ENCODE peak calls at places on chromosomes 5 and 9, in nine cellular contexts. O is adrenal gland, I is GM13977, T is prostate gland, U is stomach, V is mucosa of descending colon, Y is activated B cell treated with CpG ODN at 0.5 μM for 24 hours, F is dorsolateral prefrontal cortex, S is fibroblast of lung. C is an unnamed sample.

GRCh38 chr9:134937566-134938345 is 20.0 kb upstream of the FCN1 start:
- DNase-seq in O (no peak), I (peak; percentile 50), T (no peak), U (no peak), V (no peak), Y (no peak), F (no peak), S (no peak), C (no peak)

GRCh38 chr5:1800470-1801060 is 642 bp upstream of the NDUFS6 start:
- DNase-seq in O (no peak), I (no peak), T (no peak), U (no peak), V (peak; percentile 35), Y (no peak), F (no peak), S (peak; percentile 20), C (no peak)

GRCh38 chr9:129084087-129084486 is 3.2 kb downstream of the DOLPP1 start:
- DNase-seq in O (no peak), I (no peak), T (no peak), U (no peak), V (peak; percentile 38), Y (no peak), F (no peak), S (no peak), C (no peak)

GRCh38 chr5:148229840-148230239 is 8.5 kb upstream of the MARCOL start:
- DNase-seq in O (no peak), I (no peak), T (no peak), U (no peak), V (no peak), Y (no peak), F (no peak), S (no peak), C (no peak)

GRCh38 chr9:33782395-33783152 is 12.8 kb upstream of the PRSS3 start:
- DNase-seq in O (no peak), I (no peak), T (no peak), U (no peak), V (no peak), Y (no peak), F (no peak), S (peak; percentile 77), C (no peak)

GRCh38 chr5:135373747-135374515 is 25.1 kb downstream of the MACROH2A1 start:
- DNase-seq in O (no peak), I (no peak), T (no peak), U (no peak), V (no peak), Y (no peak), F (no peak), S (no peak), C (no peak)

GRCh38 chr5:32254987-32255900 is 57.5 kb downstream of the MTMR12 start:
- DNase-seq in O (no peak), I (no peak), T (no peak), U (no peak), V (no peak), Y (no peak), F (no peak), S (peak; percentile 57), C (no peak)

GRCh38 chr5:91207248-91207647 is 175.9 kb downstream of the ARRDC3 start:
- DNase-seq in O (no peak), I (no peak), T (no peak), U (no peak), V (no peak), Y (no peak), F (no peak), S (no peak), C (no peak)

GRCh38 chr9:106648799-106649198 is 214.2 kb upstream of the ZNF462 start:
- DNase-seq in O (no peak), I (no peak), T (no peak), U (no peak), V (no peak), Y (no peak), F (no peak), S (peak; percentile 43), C (no peak)

GRCh38 chr5:10699281-10699874 is 61.7 kb downstream of the DAP start:
- DNase-seq in O (no peak), I (no peak), T (no peak), U (no peak), V (no peak), Y (no peak), F (no peak), S (no peak), C (no peak)

GRCh38 chr5:93193756-93194155 is 387.3 kb downstream of the NR2F1-AS1 start:
- DNase-seq in O (no peak), I (no peak), T (no peak), U (no peak), V (no peak), Y (no peak), F (no peak), S (peak; percentile 69), C (no peak)

GRCh38 chr5:135437796-135438560 is 9.2 kb downstream of the DCANP1 start:
- DNase-seq in O (peak; percentile 76), I (no peak), T (peak; percentile 21), U (peak; percentile 94), V (peak; percentile 66), Y (no peak), F (no peak), S (peak; percentile 76), C (peak; percentile 57)

GRCh38 chr5:34844999-34845398 is 6.0 kb downstream of the TTC23L start:
- DNase-seq in O (no peak), I (no peak), T (no peak), U (no peak), V (no peak), Y (no peak), F (no peak), S (no peak), C (no peak)

GRCh38 chr5:34847056-34847455 is 8.1 kb downstream of the TTC23L start:
- DNase-seq in O (peak; percentile 58), I (no peak), T (no peak), U (no peak), V (no peak), Y (no peak), F (no peak), S (no peak), C (no peak)

GRCh38 chr5:34847552-34847951 is 8.6 kb downstream of the TTC23L start:
- DNase-seq in O (no peak), I (no peak), T (no peak), U (no peak), V (no peak), Y (no peak), F (no peak), S (no peak), C (no peak)

GRCh38 chr5:34848230-34848629 is 9.3 kb downstream of the TTC23L start:
- DNase-seq in O (no peak), I (no peak), T (no peak), U (no peak), V (no peak), Y (no peak), F (no peak), S (no peak), C (no peak)

GRCh38 chr5:34849253-34849652 is 10.3 kb downstream of the TTC23L start:
- DNase-seq in O (no peak), I (no peak), T (no peak), U (no peak), V (no peak), Y (no peak), F (no peak), S (no peak), C (no peak)
- TF ChIP-seq CTCF in O (no peak), I (no peak), T (no peak), U (no peak), V (no peak), Y (no peak), F (no peak), S (no peak), C (no peak)

GRCh38 chr5:173196133-173196952 is 38.7 kb downstream of the NKX2-5 start:
- DNase-seq in O (no peak), I (no peak), T (no peak), U (no peak), V (no peak), Y (no peak), F (no peak), S (no peak), C (no peak)
- TF ChIP-seq CTCF in O (no peak), I (no peak), T (no peak), U (no peak), V (no peak), Y (no peak), F (no peak), S (no peak), C (no peak)

GRCh38 chr5:167802755-167803431 is 488.6 kb upstream of the WWC1 start:
- DNase-seq in O (no peak), I (no peak), T (no peak), U (no peak), V (no peak), Y (no peak), F (no peak), S (no peak), C (no peak)
- TF ChIP-seq CTCF in O (no peak), I (no peak), T (no peak), U (no peak), V (no peak), Y (no peak), F (no peak), S (no peak), C (no peak)

GRCh38 chr9:111955048-111955447 is 58.4 kb downstream of the UGCG start:
- DNase-seq in O (no peak), I (no peak), T (no peak), U (no peak), V (no peak), Y (no peak), F (no peak), S (no peak), C (no peak)
- TF ChIP-seq CTCF in O (no peak), I (no peak), T (no peak), U (no peak), V (no peak), Y (no peak), F (no peak), S (no peak), C (no peak)

GRCh38 chr5:62785588-62785987 is 207.0 kb downstream of the LRRC70 start:
- DNase-seq in O (no peak), I (no peak), T (no peak), U (no peak), V (no peak), Y (no peak), F (no peak), S (no peak), C (no peak)

GRCh38 chr5:62795912-62796311 is 217.3 kb downstream of the LRRC70 start:
- DNase-seq in O (no peak), I (no peak), T (no peak), U (no peak), V (no peak), Y (no peak), F (no peak), S (no peak), C (no peak)

GRCh38 chr5:62786099-62786498 is 207.5 kb downstream of the LRRC70 start:
- DNase-seq in O (no peak), I (no peak), T (no peak), U (no peak), V (no peak), Y (no peak), F (no peak), S (no peak), C (no peak)

GRCh38 chr5:62790348-62790747 is 211.7 kb downstream of the LRRC70 start:
- DNase-seq in O (no peak), I (no peak), T (peak; percentile 54), U (no peak), V (no peak), Y (no peak), F (no peak), S (no peak), C (no peak)

DNA sequence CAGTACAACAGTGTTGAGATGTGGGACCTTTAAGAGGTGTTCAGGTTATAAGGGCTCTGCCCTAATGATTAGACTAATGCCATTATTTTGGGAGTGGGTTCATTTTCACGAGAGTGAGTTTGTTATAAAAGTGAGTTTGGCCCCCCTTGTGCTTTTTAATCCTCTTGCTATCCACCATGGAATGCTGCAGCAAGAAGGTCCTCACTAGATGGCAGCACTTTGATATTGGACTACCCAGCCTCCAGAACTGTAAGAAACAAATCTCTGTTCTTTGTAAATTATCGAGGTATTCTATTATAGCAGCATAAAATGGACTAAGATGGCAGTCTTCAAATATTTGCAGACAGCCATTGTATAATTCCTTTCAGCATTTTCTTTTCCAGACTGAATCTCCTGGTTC is 212.4 kb downstream of the LRRC70 start:
- DNase-seq in O (no peak), I (no peak), T (no peak), U (no peak), V (no peak), Y (no peak), F (no peak), S (no peak), C (no peak)
- TF ChIP-seq CTCF in O (no peak), I (peak; percentile 33), T (no peak), U (no peak), V (no peak), Y (no peak), F (peak; percentile 12), S (peak; percentile 28), C (peak; percentile 48)